ENCODE peak calls at places on chromosomes 1 and 21, in four cellular contexts. W is right lobe of liver, I is HCT116, E is heart right ventricle. G is an unnamed sample. For H3K27me3 and H3K36me3, the result is how much of the 10 kb centered on the place peaks cover.

GRCh38 chr1:180190091-180190490 is 35.4 kb downstream of the QSOX1 start:
- DNase-seq in I (no peak), E (no peak), W (no peak), G (no peak)

GRCh38 chr1:26618561-26618960 is 77.3 kb upstream of the ARID1A start:
- DNase-seq in W (no peak), E (no peak), I (no peak), G (no peak)

GRCh38 chr1:66300986-66301451 is 232.9 kb upstream of the SGIP1 start:
- DNase-seq in I (no peak), W (no peak), E (no peak), G (no peak)

GRCh38 chr1:156295391-156295947 is at the start of gene GLMP:
- DNase-seq in I (peak), E (peak), W (peak), G (peak)

GRCh38 chr1:226990133-226990716 is 50.1 kb downstream of the COQ8A start:
- DNase-seq in E (peak), I (no peak), W (peak), G (no peak)

GRCh38 chr1:66981679-66982078 is 56.9 kb downstream of the MIER1 start:
- DNase-seq in W (peak), I (no peak), E (no peak), G (no peak)

GRCh38 chr1:67489643-67490042 is 59.4 kb upstream of the SERBP1 start:
- DNase-seq in I (peak), E (no peak), W (no peak), G (no peak)

GRCh38 chr1:242530761-242531160 is 6.3 kb upstream of the PLD5 start:
- DNase-seq in W (no peak), I (no peak), E (no peak), G (no peak)

GRCh38 chr1:188794969-188795368 is 1682.7 kb downstream of the BRINP3 start:
- DNase-seq in W (no peak), E (no peak), I (no peak), G (no peak)

GRCh38 chr1:61659061-61659460 is 65.9 kb downstream of the TM2D1 start:
- DNase-seq in W (no peak), I (no peak), E (no peak), G (no peak)

GRCh38 chr1:170407601-170408000 is 124.4 kb upstream of the GORAB start:
- DNase-seq in I (no peak), E (no peak), W (no peak), G (no peak)

GRCh38 chr21:26207021-26207420 is 36.5 kb upstream of the APP start:
- DNase-seq in E (no peak), W (no peak), I (no peak), G (no peak)

GRCh38 chr21:31509108-31510017 is 150.1 kb upstream of the SOD1 start:
- DNase-seq in I (peak), W (no peak), E (no peak), G (no peak)

GRCh38 chr1:59178339-59178744 is 118.6 kb upstream of the FGGY start:
- DNase-seq in W (no peak), I (no peak), E (peak), G (no peak)

GRCh38 chr1:7262611-7263010 is 477.4 kb downstream of the CAMTA1 start:
- DNase-seq in W (no peak), E (no peak), I (no peak), G (no peak)

GRCh38 chr1:178723541-178723940 is 1.5 kb upstream of the RALGPS2 start:
- DNase-seq in I (no peak), E (no peak), W (no peak), G (no peak)

GRCh38 chr1:64983110-64983509 is 16.8 kb upstream of the JAK1 start:
- DNase-seq in E (no peak), I (no peak), W (no peak), G (no peak)

GRCh38 chr1:76726251-76726650 is 141.0 kb upstream of the ST6GALNAC5 start:
- DNase-seq in I (no peak), E (no peak), W (no peak), G (no peak)

GRCh38 chr1:1398677-1399186 is 403 bp downstream of the CCNL2 start:
- DNase-seq in W (no peak), I (no peak), E (no peak), G (no peak)

GRCh38 chr1:243287652-243288051 is 31.8 kb downstream of the SDCCAG8 start:
- DNase-seq in E (no peak), W (no peak), I (no peak), G (no peak)

GRCh38 chr1:27605796-27606707 is 2.1 kb upstream of the AHDC1 start:
- DNase-seq in E (no peak), W (no peak), I (peak), G (no peak)

GRCh38 chr1:31216016-31216415 is 23.7 kb downstream of the NKAIN1 start:
- DNase-seq in E (peak), I (no peak), W (peak), G (no peak)

GRCh38 chr1:111471538-111471937 is 2.2 kb upstream of the C1orf162 start:
- DNase-seq in E (no peak), I (no peak), W (no peak), G (no peak)

GRCh38 chr1:156663178-156663577 is 14.0 kb downstream of the NES start:
- DNase-seq in W (no peak), E (peak), I (no peak), G (peak)

GRCh38 chr1:30085814-30086770 is 637.3 kb downstream of the MATN1 start:
- DNase-seq in I (no peak), W (peak), E (peak), G (peak)

GRCh38 chr1:179036844-179037465 is 11.3 kb downstream of the FAM20B start:
- DNase-seq in E (no peak), W (no peak), I (no peak), G (no peak)

GRCh38 chr21:45288441-45288841 is 746 bp upstream of the POFUT2 start:
- DNase-seq in W (no peak), I (no peak), E (no peak), G (peak)

GRCh38 chr1:56223962-56224361 is 355.4 kb downstream of the PLPP3 start:
- DNase-seq in W (no peak), I (no peak), E (no peak), G (no peak)

GRCh38 chr1:10402729-10403274 is 3.9 kb downstream of the PGD start:
- DNase-seq in I (no peak), W (no peak), E (no peak), G (no peak)

GRCh38 chr1:146020058-146020738 is 1.3 kb downstream of the HJV start:
- DNase-seq in I (no peak), W (peak), E (no peak), G (no peak)

GRCh38 chr1:233677690-233678354 is 63.9 kb downstream of the KCNK1 start:
- DNase-seq in E (no peak), I (no peak), W (no peak), G (no peak)

GRCh38 chr1:234230414-234230862 is 142.8 kb upstream of the COA6 start:
- DNase-seq in W (no peak), I (no peak), E (no peak), G (no peak)

GRCh38 chr1:1058921-1059493 is 15.1 kb downstream of the RNF223 start:
- DNase-seq in W (peak), I (no peak), E (no peak), G (no peak)

GRCh38 chr21:32426592-32427051 is 14.1 kb downstream of the EVA1C start:
- DNase-seq in I (no peak), W (no peak), E (no peak), G (no peak)

GRCh38 chr1:247295274-247295684 is 36.4 kb downstream of the ZNF496 start:
- DNase-seq in E (no peak), W (no peak), I (no peak), G (no peak)

GRCh38 chr1:171715813-171716251 is 26.0 kb downstream of the VAMP4 start:
- DNase-seq in W (no peak), I (no peak), E (no peak), G (no peak)

GRCh38 chr1:90714521-90714951 is 2.6 kb downstream of the BARHL2 start:
- DNase-seq in I (no peak), E (no peak), W (no peak), G (no peak)

GRCh38 chr1:3438661-3439180 is 15.7 kb upstream of the ARHGEF16 start:
- DNase-seq in W (peak), E (peak), I (no peak), G (peak)
- H3K27me3 ChIP-seq in W (under half), E (half or more), I (under half), G (half or more)

GRCh38 chr1:165892935-165893334 is 65.5 kb downstream of the UCK2 start:
- DNase-seq in E (no peak), I (no peak), W (no peak), G (no peak)
- H3K36me3 ChIP-seq in E (under half), I (under half), W (under half), G (under half)

GRCh38 chr1:153610334-153611023 is 2.5 kb downstream of the S100A16 start:
- DNase-seq in I (no peak), W (no peak), E (no peak), G (no peak)

GRCh38 chr1:153611024-153611352 is 1.9 kb downstream of the S100A16 start:
- DNase-seq in I (no peak), W (no peak), E (no peak), G (no peak)

GRCh38 chr1:153612755-153613331 is at the start of gene S100A16:
- DNase-seq in E (peak), I (peak), W (peak), G (peak)

GRCh38 chr1:153612111-153612754 is 704 bp downstream of the S100A16 start:
- DNase-seq in E (no peak), W (no peak), I (no peak), G (no peak)

GRCh38 chr1:153611356-153611755 is 1.6 kb downstream of the S100A16 start:
- DNase-seq in W (no peak), I (no peak), E (no peak), G (no peak)
- H3K4me3 ChIP-seq in W (peak), I (peak), E (no peak), G (peak)

DNA sequence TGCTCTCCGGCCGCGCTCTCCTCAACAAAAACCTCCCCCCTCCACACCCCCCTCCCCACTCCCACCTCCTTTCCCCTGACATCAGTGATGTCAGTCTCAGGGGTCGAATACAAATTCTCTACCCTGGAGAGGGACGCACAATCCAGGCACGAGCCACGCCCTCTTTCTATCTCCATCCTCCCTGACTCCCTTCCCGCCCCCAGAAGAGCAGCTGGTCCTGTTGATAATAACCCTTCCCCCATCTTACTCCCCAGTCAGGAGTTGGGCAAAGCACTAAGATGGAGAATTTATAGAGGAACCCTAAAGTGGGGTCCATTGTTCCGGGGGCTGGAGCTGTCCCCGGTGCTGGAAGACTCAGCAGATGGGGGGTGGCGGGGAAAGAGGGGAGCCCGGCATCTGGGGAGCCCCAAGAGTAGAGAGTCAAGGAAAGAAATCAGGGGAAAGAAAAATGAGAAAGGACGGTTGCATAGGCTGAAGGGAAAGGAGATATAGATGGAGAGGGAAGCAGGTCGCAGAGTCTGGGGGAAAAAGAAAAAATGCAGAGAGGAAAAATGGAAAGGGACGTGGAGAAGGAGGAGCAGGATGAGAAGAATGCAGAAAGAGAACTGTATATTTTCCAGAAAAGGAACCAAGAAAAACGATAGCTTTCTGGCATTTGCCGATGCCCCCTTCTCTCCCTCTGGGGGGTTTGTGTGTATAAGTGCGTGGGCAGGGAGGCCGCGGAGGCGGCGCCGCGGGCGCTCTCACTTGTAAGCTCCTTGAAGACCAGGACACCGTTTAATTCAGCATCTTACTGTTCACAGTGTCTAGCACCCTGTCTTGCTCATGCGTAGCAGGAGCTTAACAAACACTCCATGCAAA is at the start of gene CELF3:
- DNase-seq in E (no peak), W (no peak), I (no peak), G (no peak)
- H3K27me3 ChIP-seq in E (under half), W (under half), I (under half), G (half or more)

GRCh38 chr1:153087692-153088091 is 6.6 kb downstream of the SPRR2E start:
- DNase-seq in W (no peak), E (no peak), I (no peak), G (no peak)
- H3K36me3 ChIP-seq in W (under half), E (under half), I (under half), G (under half)

DNA sequence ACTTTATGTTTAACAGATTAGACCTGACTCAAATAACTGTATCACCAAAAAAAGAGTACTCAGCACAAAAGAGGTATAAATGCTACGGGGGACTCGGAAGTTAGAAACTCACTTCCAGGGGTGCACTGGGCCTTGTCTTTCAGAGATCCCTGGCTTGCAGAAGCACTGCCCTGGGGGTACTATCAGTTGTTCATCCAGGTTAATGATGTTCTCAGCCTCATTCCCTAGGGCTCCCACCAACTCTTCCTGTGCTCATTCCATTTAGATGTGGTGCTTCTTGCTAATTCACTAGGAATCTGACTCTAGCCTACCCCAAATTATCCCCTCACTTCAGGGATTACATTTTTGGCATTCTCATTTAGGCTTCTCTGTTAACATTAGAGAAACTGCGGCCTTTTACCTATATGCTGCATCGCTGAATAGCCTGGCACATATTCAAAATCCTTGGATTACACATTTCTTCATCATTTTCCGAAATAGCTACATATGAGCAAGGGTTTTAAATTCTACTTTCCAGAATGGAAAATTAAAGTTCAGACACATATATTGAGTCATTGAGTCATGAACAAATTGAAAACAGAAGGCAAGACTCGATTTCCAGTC is 338.5 kb downstream of the KCTD3 start:
- DNase-seq in E (no peak), I (no peak), W (no peak), G (no peak)
- H3K4me3 ChIP-seq in E (no peak), I (no peak), W (no peak), G (no peak)

GRCh38 chr1:201397675-201398074 is 1.4 kb downstream of the LAD1 start:
- DNase-seq in E (no peak), W (no peak), I (no peak), G (no peak)
- H3K27me3 ChIP-seq in E (under half), W (under half), I (under half), G (under half)

GRCh38 chr1:205662791-205663190 is 17.5 kb downstream of the SLC45A3 start:
- DNase-seq in E (no peak), I (no peak), W (no peak), G (no peak)
- H3K36me3 ChIP-seq in E (under half), I (under half), W (under half), G (under half)

DNA sequence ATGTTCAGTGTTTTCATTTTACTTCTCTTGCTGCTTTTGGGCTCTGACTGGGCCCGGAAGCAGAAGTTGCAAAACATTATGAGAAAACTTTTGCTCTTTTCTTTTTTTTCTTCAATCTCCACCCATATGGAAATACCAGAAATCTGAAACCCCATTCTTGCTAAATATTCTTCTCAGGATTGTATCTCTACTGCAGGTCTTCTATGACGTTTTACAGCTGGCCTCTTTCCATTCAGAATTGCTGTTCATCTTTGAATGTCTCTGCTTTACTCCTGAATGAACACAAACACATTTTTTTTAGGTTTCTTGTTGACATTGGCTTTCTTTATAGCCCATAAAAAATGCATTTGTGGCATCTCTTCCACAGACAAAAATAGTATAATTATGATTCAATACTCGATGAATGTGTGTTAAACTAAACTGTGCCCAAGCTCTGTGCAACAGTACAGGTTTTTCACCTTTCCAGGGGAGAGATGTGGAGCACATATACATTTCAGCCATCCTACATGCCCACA is 18.8 kb downstream of the PTPRC start:
- DNase-seq in E (no peak), I (no peak), W (no peak), G (no peak)
- H3K4me3 ChIP-seq in E (no peak), I (no peak), W (no peak), G (no peak)

GRCh38 chr1:33547574-33547973 is 75.1 kb downstream of the ZSCAN20 start:
- DNase-seq in E (no peak), W (no peak), I (no peak), G (no peak)
- H3K27me3 ChIP-seq in E (under half), W (under half), I (under half), G (under half)

G was measured in left lung.